ENCODE peak calls at places on chromosomes 13 and 19, in ten cellular contexts. O, M, I, T, C, G, E, R, H and P are unnamed samples.

GRCh38 chr19:34430738-34431625 is 2.8 kb downstream of the UBA2 start:
- DNase-seq in O (no peak), M (no peak), I (peak), T (peak), C (peak), G (no peak), E (peak), R (peak), H (peak), P (peak)

GRCh38 chr19:13053761-13054604 is 48.7 kb downstream of the LYL1 start:
- DNase-seq in O (peak), M (peak), I (peak), T (peak), C (no peak), G (peak), E (peak), R (peak), H (peak), P (no peak)

GRCh38 chr13:60572003-60572792 is 175.2 kb downstream of the TDRD3 start:
- DNase-seq in O (no peak), M (no peak), I (peak), T (no peak), C (peak), G (no peak), E (peak), R (peak), H (no peak), P (peak)

GRCh38 chr19:8631425-8631819 is 989 bp downstream of the NFILZ start:
- DNase-seq in O (no peak), M (peak), I (peak), T (no peak), C (no peak), G (no peak), E (peak), R (no peak), H (peak), P (peak)

GRCh38 chr19:35781650-35782049 is 6.3 kb downstream of the ARHGAP33 start:
- DNase-seq in O (no peak), M (no peak), I (no peak), T (no peak), C (no peak), G (no peak), E (no peak), R (no peak), H (no peak), P (peak)

GRCh38 chr13:50762969-50763568 is 80.4 kb downstream of the DLEU7 start:
- DNase-seq in O (no peak), M (no peak), I (no peak), T (no peak), C (no peak), G (no peak), E (no peak), R (no peak), H (no peak), P (no peak)

GRCh38 chr19:10418281-10419199 is 1.8 kb upstream of the PDE4A start:
- DNase-seq in O (no peak), M (peak), I (no peak), T (no peak), C (peak), G (no peak), E (peak), R (no peak), H (peak), P (peak)

GRCh38 chr19:18390075-18390909 is 4.3 kb downstream of the GDF15 start:
- DNase-seq in O (peak), M (no peak), I (no peak), T (no peak), C (no peak), G (no peak), E (no peak), R (no peak), H (no peak), P (no peak)

GRCh38 chr19:33812388-33813330 is 16.0 kb downstream of the KCTD15 start:
- DNase-seq in O (no peak), M (peak), I (no peak), T (no peak), C (no peak), G (no peak), E (no peak), R (no peak), H (no peak), P (no peak)

GRCh38 chr13:110155072-110155471 is 151.9 kb downstream of the COL4A1 start:
- DNase-seq in O (no peak), M (no peak), I (no peak), T (no peak), C (no peak), G (no peak), E (no peak), R (no peak), H (no peak), P (no peak)

GRCh38 chr13:23469901-23470525 is 36.5 kb upstream of the SACS start:
- DNase-seq in O (no peak), M (no peak), I (peak), T (no peak), C (no peak), G (no peak), E (no peak), R (peak), H (no peak), P (no peak)

GRCh38 chr13:31201341-31202024 is 1.7 kb downstream of the B3GLCT start:
- DNase-seq in O (no peak), M (no peak), I (peak), T (no peak), C (no peak), G (peak), E (peak), R (peak), H (no peak), P (peak)

GRCh38 chr19:2329528-2329927 is 1.0 kb downstream of the SPPL2B start:
- DNase-seq in O (no peak), M (peak), I (no peak), T (no peak), C (no peak), G (no peak), E (no peak), R (no peak), H (no peak), P (no peak)

GRCh38 chr13:34942732-34943674 is 933 bp downstream of the NBEA start:
- DNase-seq in O (no peak), M (peak), I (no peak), T (peak), C (peak), G (peak), E (no peak), R (no peak), H (peak), P (peak)

GRCh38 chr13:113420833-113421600 is 32.3 kb downstream of the ADPRHL1 start:
- DNase-seq in O (no peak), M (no peak), I (no peak), T (no peak), C (no peak), G (no peak), E (no peak), R (no peak), H (no peak), P (no peak)

GRCh38 chr19:51002542-51003311 is 1.3 kb upstream of the KLK8 start:
- DNase-seq in O (peak), M (no peak), I (no peak), T (peak), C (no peak), G (no peak), E (no peak), R (no peak), H (peak), P (peak)

GRCh38 chr19:40703029-40703755 is 12.7 kb upstream of the NUMBL start:
- DNase-seq in O (no peak), M (no peak), I (no peak), T (no peak), C (no peak), G (no peak), E (no peak), R (no peak), H (no peak), P (no peak)

GRCh38 chr13:21668665-21669599 is 1.9 kb upstream of the FGF9 start:
- DNase-seq in O (no peak), M (peak), I (peak), T (no peak), C (peak), G (no peak), E (peak), R (no peak), H (peak), P (no peak)

GRCh38 chr19:34499155-34499834 is 17.7 kb downstream of the WTIP start:
- DNase-seq in O (no peak), M (peak), I (no peak), T (no peak), C (no peak), G (no peak), E (no peak), R (no peak), H (no peak), P (no peak)

GRCh38 chr19:44865196-44865767 is 19.2 kb downstream of the NECTIN2 start:
- DNase-seq in O (no peak), M (no peak), I (no peak), T (no peak), C (no peak), G (no peak), E (no peak), R (no peak), H (no peak), P (no peak)

GRCh38 chr19:27780367-27781065 is 1432.4 kb downstream of the UQCRFS1 start:
- DNase-seq in O (no peak), M (no peak), I (no peak), T (no peak), C (no peak), G (no peak), E (peak), R (no peak), H (no peak), P (no peak)

GRCh38 chr13:49086711-49087110 is 111.0 kb downstream of the FNDC3A start:
- DNase-seq in O (peak), M (no peak), I (peak), T (no peak), C (no peak), G (no peak), E (no peak), R (peak), H (no peak), P (peak)

GRCh38 chr13:35565273-35565672 is 88.8 kb upstream of the MAB21L1 start:
- DNase-seq in O (no peak), M (no peak), I (no peak), T (no peak), C (no peak), G (no peak), E (no peak), R (no peak), H (no peak), P (no peak)

GRCh38 chr19:47013041-47013517 is 6.6 kb upstream of the NPAS1 start:
- DNase-seq in O (peak), M (peak), I (peak), T (peak), C (peak), G (peak), E (peak), R (peak), H (peak), P (peak)

GRCh38 chr19:13952154-13953020 is at the start of gene DCAF15:
- DNase-seq in O (peak), M (peak), I (peak), T (peak), C (peak), G (peak), E (peak), R (peak), H (peak), P (peak)

GRCh38 chr13:97307882-97308624 is 85.9 kb downstream of the MBNL2 start:
- DNase-seq in O (peak), M (no peak), I (peak), T (peak), C (no peak), G (peak), E (peak), R (peak), H (no peak), P (no peak)

GRCh38 chr19:37304190-37304883 is 66.6 kb upstream of the ZNF527 start:
- DNase-seq in O (no peak), M (peak), I (no peak), T (no peak), C (no peak), G (peak), E (no peak), R (no peak), H (peak), P (no peak)

GRCh38 chr13:45162194-45162593 is 38.7 kb downstream of the KCTD4 start:
- DNase-seq in O (peak), M (no peak), I (peak), T (no peak), C (no peak), G (no peak), E (peak), R (no peak), H (no peak), P (no peak)